ENCODE peak calls at places on chromosomes 2 and 18, in four cellular contexts. B is thoracic aorta; C is CD4-positive, alpha-beta T cell; V is cardiac muscle cell. I is an unnamed sample.

GRCh38 chr2:201809633-201810032 is 3.3 kb downstream of the CDK15 start:
- DNase-seq in B (no peak), C (no peak), V (no peak), I (no peak)

GRCh38 chr2:86249176-86249842 is 50.1 kb downstream of the MRPL35 start:
- DNase-seq in B (peak; percentile 43), C (no peak), V (no peak), I (no peak)

GRCh38 chr2:55416826-55417568 is 2.7 kb downstream of the CCDC88A start:
- DNase-seq in B (no peak), C (no peak), V (no peak), I (no peak)

GRCh38 chr2:236867441-236868260 is 218.0 kb upstream of the COPS8 start:
- DNase-seq in B (no peak), C (no peak), V (no peak), I (peak; percentile 11)

GRCh38 chr2:230932556-230933511 is 7.8 kb upstream of the GPR55 start:
- DNase-seq in B (no peak), C (no peak), V (no peak), I (no peak)

GRCh38 chr2:28691774-28692281 is 59.8 kb upstream of the PPP1CB start:
- DNase-seq in B (no peak), C (no peak), V (peak; percentile 95), I (peak; percentile 69)

GRCh38 chr2:207083361-207084080 is 82.2 kb downstream of the KLF7 start:
- DNase-seq in B (no peak), C (no peak), V (no peak), I (no peak)

GRCh38 chr18:13427354-13427753 is 208.8 kb downstream of the LDLRAD4 start:
- DNase-seq in B (peak; percentile 41), C (no peak), V (no peak), I (no peak)

GRCh38 chr18:38751897-38752296 is 1186.3 kb upstream of the CELF4 start:
- DNase-seq in B (no peak), C (no peak), V (peak; percentile 50), I (no peak)

GRCh38 chr2:166092889-166093288 is 34.9 kb downstream of the SCN1A start:
- DNase-seq in B (no peak), C (no peak), V (no peak), I (no peak)

GRCh38 chr2:237665713-237666143 is 38.3 kb downstream of the LRRFIP1 start:
- DNase-seq in B (no peak), C (no peak), V (no peak), I (no peak)

GRCh38 chr2:233922471-233922870 is 5.3 kb downstream of the TRPM8 start:
- DNase-seq in B (no peak), C (no peak), V (no peak), I (no peak)

GRCh38 chr2:111122631-111123421 is 2.1 kb downstream of the BCL2L11 start:
- DNase-seq in B (no peak), C (no peak), V (peak; percentile 84), I (peak; percentile 66)

GRCh38 chr2:237662671-237663093 is 35.3 kb downstream of the LRRFIP1 start:
- DNase-seq in B (peak; percentile 91), C (peak; percentile 22), V (peak; percentile 84), I (peak; percentile 62)

GRCh38 chr2:46082531-46083485 is 214.4 kb upstream of the EPAS1 start:
- DNase-seq in B (no peak), C (no peak), V (no peak), I (no peak)

GRCh38 chr18:68436485-68436884 is 278.4 kb downstream of the TMX3 start:
- DNase-seq in B (no peak), C (no peak), V (no peak), I (no peak)

GRCh38 chr18:46393230-46393629 is 263.8 kb downstream of the LOXHD1 start:
- DNase-seq in B (no peak), C (no peak), V (peak; percentile 65), I (no peak)
- TF ChIP-seq CTCF in B (no peak), C (no peak), V (peak; percentile 16), I (no peak)

DNA sequence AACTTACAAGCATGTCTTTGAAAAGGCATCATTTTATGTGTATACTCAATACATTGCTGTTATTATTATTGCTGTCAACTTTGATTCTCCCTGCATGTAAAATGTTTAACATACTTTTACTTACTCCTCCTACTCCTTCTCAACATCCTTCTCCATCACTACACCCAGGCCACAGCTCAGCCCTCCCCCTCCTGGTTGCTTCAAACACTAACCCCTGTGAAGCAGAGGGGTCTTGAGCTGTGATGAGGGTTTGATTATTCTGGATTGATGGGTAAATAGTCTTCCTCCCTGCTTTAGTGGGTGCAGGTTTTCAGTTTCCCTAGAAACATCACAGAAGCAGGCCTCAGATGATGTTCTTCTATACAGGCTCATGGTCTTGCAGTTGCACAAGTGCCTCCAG is 221.0 kb downstream of the OSR1 start:
- DNase-seq in B (no peak), C (no peak), V (no peak), I (no peak)
- TF ChIP-seq CTCF in B (no peak), C (no peak), V (no peak), I (no peak)

DNA sequence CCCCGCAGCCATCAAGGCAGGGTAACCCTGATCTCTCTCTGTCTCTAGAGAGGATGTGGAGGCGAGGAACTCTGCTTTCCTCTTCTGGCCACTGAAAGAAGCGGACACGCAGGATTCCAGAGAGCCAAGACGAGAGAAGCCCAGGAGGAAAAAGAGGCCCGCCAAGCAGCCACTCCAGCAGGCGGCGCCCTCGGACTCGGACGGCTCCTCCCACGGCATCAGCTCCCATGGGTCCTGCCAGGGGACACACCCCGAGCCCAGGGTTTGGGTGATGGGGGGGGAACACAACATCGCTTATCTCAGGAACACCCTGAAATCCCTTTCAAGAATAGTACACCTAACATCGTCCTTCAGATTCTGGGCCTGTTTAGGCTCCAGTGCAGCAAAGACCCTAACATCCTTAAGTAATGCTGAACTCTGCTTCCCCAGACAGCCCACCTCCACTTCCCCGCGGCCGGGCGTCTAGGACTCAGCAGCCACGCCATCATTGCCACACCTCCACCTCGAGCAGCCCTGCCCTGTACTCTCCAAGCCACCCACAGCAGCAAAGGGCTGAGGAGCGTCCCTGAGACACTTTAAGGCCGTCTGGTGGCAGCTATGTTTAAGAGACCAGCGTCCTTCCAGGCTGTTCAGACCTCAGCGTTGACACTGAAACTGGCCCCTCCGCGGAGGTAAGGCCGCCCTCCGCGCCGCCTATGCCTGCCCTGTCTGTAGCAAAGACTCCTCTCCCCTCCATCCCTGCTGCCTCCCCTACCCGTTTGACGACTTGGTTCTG is 34.3 kb upstream of the CNGA3 start:
- DNase-seq in B (no peak), C (no peak), V (no peak), I (no peak)
- TF ChIP-seq CTCF in B (no peak), C (no peak), V (no peak), I (no peak)

GRCh38 chr2:64865073-64865830 is 123.9 kb upstream of the SLC1A4 start:
- DNase-seq in B (no peak), C (peak; percentile 32), V (peak; percentile 80), I (peak; percentile 64)
- TF ChIP-seq CTCF in B (peak; percentile 68), C (no peak), V (peak; percentile 41), I (peak; percentile 84)

GRCh38 chr2:192398236-192398635 is 203.5 kb upstream of the TMEFF2 start:
- DNase-seq in B (no peak), C (no peak), V (no peak), I (no peak)
- TF ChIP-seq CTCF in B (no peak), C (no peak), V (no peak), I (no peak)